ENCODE peak calls at places on chromosome 10, in eight cellular contexts. O, C, L, Z, N, W, G and D are unnamed samples. For H3K4me1, the result is how much of the 10 kb centered on the place peaks cover.

GRCh38 chr10:96850825-96851224 is 18.7 kb downstream of the LCOR start:
- DNase-seq in N (no peak), O (peak), W (no peak), G (no peak), L (no peak), C (no peak), Z (no peak), D (no peak)

GRCh38 chr10:84842593-84842992 is 514.2 kb downstream of the CCSER2 start:
- DNase-seq in W (no peak), C (no peak), G (no peak), O (no peak), N (no peak), L (no peak), Z (no peak), D (no peak)

GRCh38 chr10:76649723-76650127 is 987.9 kb downstream of the KCNMA1 start:
- DNase-seq in L (no peak), W (no peak), C (no peak), Z (no peak), O (no peak), G (peak), N (no peak), D (no peak)

GRCh38 chr10:74704629-74705360 is 121.6 kb upstream of the KAT6B start:
- DNase-seq in O (no peak), N (no peak), Z (no peak), W (no peak), C (no peak), L (no peak), G (no peak), D (no peak)

GRCh38 chr10:125007436-125007835 is 65.5 kb downstream of the ZRANB1 start:
- DNase-seq in C (no peak), Z (no peak), W (no peak), O (no peak), N (no peak), G (no peak), L (no peak), D (no peak)

GRCh38 chr10:48451969-48452878 is 145.7 kb downstream of the MAPK8 start:
- DNase-seq in G (no peak), Z (no peak), O (no peak), W (no peak), C (peak), L (peak), N (peak), D (no peak)

GRCh38 chr10:103765168-103765567 is 90.2 kb downstream of the SH3PXD2A start:
- DNase-seq in C (no peak), O (no peak), W (no peak), L (no peak), N (no peak), G (no peak), Z (no peak), D (peak)

GRCh38 chr10:43038783-43039628 is 37.9 kb upstream of the RET start:
- DNase-seq in W (no peak), Z (no peak), C (no peak), L (peak), N (no peak), G (no peak), O (no peak), D (peak)

GRCh38 chr10:12563489-12563888 is 214.1 kb downstream of the CAMK1D start:
- DNase-seq in Z (no peak), N (no peak), G (no peak), C (no peak), L (no peak), W (no peak), O (no peak), D (no peak)

GRCh38 chr10:34097682-34098081 is 717.4 kb downstream of the PARD3 start:
- DNase-seq in W (no peak), C (no peak), G (no peak), O (no peak), L (no peak), Z (no peak), N (no peak), D (no peak)

GRCh38 chr10:47397256-47397655 is 13.2 kb upstream of the ZNF488 start:
- DNase-seq in L (peak), W (no peak), Z (peak), O (no peak), G (no peak), N (no peak), C (no peak), D (no peak)

GRCh38 chr10:110034596-110034995 is 26.8 kb downstream of the ADD3 start:
- DNase-seq in W (no peak), Z (no peak), L (no peak), C (no peak), N (no peak), O (no peak), G (no peak), D (no peak)

GRCh38 chr10:72319416-72320254 is 35.1 kb downstream of the DNAJB12 start:
- DNase-seq in O (peak), C (peak), G (peak), N (peak), L (peak), W (peak), Z (peak), D (peak)

GRCh38 chr10:22615819-22616499 is 98.4 kb downstream of the PIP4K2A start:
- DNase-seq in C (peak), N (peak), G (peak), L (peak), Z (no peak), W (no peak), O (peak), D (peak)

GRCh38 chr10:124002391-124003069 is 90.9 kb downstream of the CHST15 start:
- DNase-seq in O (no peak), W (no peak), L (no peak), C (no peak), N (peak), Z (peak), G (peak), D (peak)

GRCh38 chr10:44045020-44045419 is 339.9 kb downstream of the CXCL12 start:
- DNase-seq in G (no peak), O (no peak), Z (peak), C (no peak), L (no peak), W (no peak), N (no peak), D (no peak)

GRCh38 chr10:133378251-133379096 is 588 bp upstream of the PAOX start:
- DNase-seq in W (peak), L (peak), C (peak), Z (no peak), O (peak), N (peak), G (peak), D (peak)

GRCh38 chr10:15715619-15716227 is 4.0 kb downstream of the ITGA8 start:
- DNase-seq in N (no peak), G (no peak), C (no peak), W (peak), Z (no peak), L (no peak), O (no peak), D (no peak)

GRCh38 chr10:19546224-19546623 is 270.0 kb upstream of the PLXDC2 start:
- DNase-seq in G (no peak), Z (no peak), O (no peak), N (no peak), C (no peak), W (no peak), L (no peak), D (no peak)

GRCh38 chr10:88474884-88475844 is 108.0 kb downstream of the RNLS start:
- DNase-seq in Z (no peak), L (peak), G (peak), N (no peak), W (peak), C (no peak), O (peak), D (no peak)

GRCh38 chr10:79444243-79445119 is 943 bp downstream of the ZCCHC24 start:
- DNase-seq in C (peak), O (peak), Z (peak), N (peak), L (peak), W (peak), G (peak), D (peak)

GRCh38 chr10:61821153-61821552 is 80.3 kb upstream of the ARID5B start:
- DNase-seq in O (no peak), N (no peak), C (no peak), L (no peak), W (no peak), Z (no peak), G (no peak), D (no peak)

GRCh38 chr10:43013065-43013464 is 63.8 kb upstream of the RET start:
- DNase-seq in L (no peak), G (no peak), C (no peak), Z (no peak), W (no peak), O (no peak), N (no peak), D (no peak)

GRCh38 chr10:37854606-37855005 is 2.8 kb downstream of the ZNF248 start:
- DNase-seq in N (no peak), C (no peak), Z (no peak), G (no peak), O (no peak), L (no peak), W (no peak), D (no peak)

GRCh38 chr10:70602665-70603438 is at the start of gene PRF1:
- DNase-seq in W (no peak), O (peak), N (peak), G (no peak), Z (peak), C (peak), L (peak), D (no peak)

GRCh38 chr10:89390875-89391576 is 1.4 kb upstream of the IFIT1 start:
- DNase-seq in Z (peak), N (no peak), L (no peak), O (no peak), C (no peak), W (no peak), G (no peak), D (no peak)

GRCh38 chr10:110138197-110138812 is 69.1 kb upstream of the MXI1 start:
- DNase-seq in O (no peak), L (no peak), G (no peak), C (no peak), W (no peak), N (no peak), Z (no peak), D (no peak)

GRCh38 chr10:78413294-78414055 is 379.8 kb downstream of the RPS24 start:
- DNase-seq in G (peak), L (peak), O (no peak), W (no peak), C (no peak), Z (no peak), N (no peak), D (no peak)

GRCh38 chr10:129778571-129778970 is 185.5 kb downstream of the EBF3 start:
- DNase-seq in W (no peak), G (no peak), N (peak), Z (no peak), L (no peak), O (no peak), C (no peak), D (no peak)

GRCh38 chr10:104022020-104022419 is 55.1 kb downstream of the SLK start:
- DNase-seq in C (no peak), G (no peak), N (no peak), L (no peak), O (no peak), W (no peak), Z (no peak), D (no peak)

GRCh38 chr10:12902135-12902572 is 99.4 kb downstream of the CCDC3 start:
- DNase-seq in O (no peak), N (no peak), G (no peak), W (peak), L (peak), Z (peak), C (no peak), D (peak)

GRCh38 chr10:16986406-16987128 is 143.0 kb downstream of the CUBN start:
- DNase-seq in W (no peak), N (no peak), G (no peak), L (no peak), O (no peak), C (no peak), Z (no peak), D (no peak)

DNA sequence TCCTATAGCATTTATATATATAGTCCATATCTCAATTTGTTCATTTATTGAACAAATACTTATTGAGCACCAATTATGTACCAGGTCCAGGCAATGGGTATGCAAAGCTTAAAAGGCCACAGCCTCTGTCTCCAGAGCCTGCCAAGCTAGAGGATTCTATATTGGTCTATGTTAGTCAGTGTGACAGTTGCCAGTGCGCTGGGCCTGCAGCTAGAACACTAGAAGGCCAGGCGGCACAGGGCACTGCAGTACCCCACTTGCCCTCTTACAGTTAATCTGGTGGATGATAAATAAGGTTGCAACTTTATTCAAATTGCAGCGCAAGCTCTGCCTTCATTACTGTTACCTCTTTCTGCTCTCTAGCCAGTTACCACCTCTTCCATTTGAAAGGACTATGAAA is 68.8 kb downstream of the PPP1R3C start:
- DNase-seq in L (no peak), O (peak), W (no peak), Z (no peak), C (no peak), N (no peak), G (no peak), D (no peak)
- H3K4me1 ChIP-seq in L (under half), O (under half), W (under half), Z (under half), C (under half), N (under half), G (under half), D (under half)

DNA sequence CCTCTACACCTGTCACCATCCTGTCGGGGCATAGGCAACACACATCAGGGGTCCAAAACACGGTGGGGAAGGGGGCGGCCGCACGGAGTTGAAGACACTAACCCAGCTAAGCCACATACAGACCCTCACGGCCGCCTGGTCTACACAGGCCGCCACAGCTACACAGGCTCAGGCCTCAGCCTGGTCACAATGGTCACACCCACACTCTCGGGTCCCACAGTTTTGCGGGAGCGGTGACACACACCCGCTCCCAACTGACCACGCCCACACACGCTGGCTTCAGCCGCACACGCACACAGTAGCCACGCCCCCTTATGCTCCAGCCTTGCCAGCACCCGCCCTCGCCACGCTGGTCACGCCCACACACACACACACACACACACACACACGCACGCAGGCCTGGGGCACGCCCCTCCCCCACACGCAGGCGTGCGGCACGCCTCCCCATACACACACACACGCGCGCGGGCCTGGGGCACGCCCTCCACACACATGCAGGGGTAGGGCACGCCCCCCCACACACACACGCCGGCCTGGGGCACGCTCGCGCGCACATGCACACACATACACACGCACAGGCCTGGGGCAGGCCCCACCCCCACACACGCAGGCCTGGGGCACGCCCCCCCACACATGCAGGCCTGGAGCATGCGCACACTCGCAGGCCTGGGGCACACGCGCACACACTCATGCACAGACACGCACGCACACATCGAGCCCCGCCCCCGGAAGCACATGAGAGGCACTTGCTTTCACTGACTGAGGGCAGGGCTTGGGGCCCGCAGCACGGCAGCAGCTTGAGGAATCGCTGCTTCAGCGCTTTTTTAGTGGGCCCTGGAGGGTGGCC is 12.3 kb upstream of the OGA start:
- DNase-seq in L (peak), C (peak), Z (no peak), O (peak), G (peak), N (peak), W (peak), D (peak)
- TF ChIP-seq POLR2A in L (peak), C (no peak), Z (no peak), O (no peak), G (no peak), N (no peak), W (no peak), D (no peak)

GRCh38 chr10:93219347-93219746 is 145.7 kb downstream of the CYP26A1 start:
- DNase-seq in N (no peak), L (no peak), Z (no peak), W (no peak), C (no peak), G (no peak), O (no peak), D (no peak)
- H3K4me3 ChIP-seq in N (no peak), L (no peak), Z (no peak), W (no peak), C (no peak), G (no peak), O (no peak), D (no peak)

DNA sequence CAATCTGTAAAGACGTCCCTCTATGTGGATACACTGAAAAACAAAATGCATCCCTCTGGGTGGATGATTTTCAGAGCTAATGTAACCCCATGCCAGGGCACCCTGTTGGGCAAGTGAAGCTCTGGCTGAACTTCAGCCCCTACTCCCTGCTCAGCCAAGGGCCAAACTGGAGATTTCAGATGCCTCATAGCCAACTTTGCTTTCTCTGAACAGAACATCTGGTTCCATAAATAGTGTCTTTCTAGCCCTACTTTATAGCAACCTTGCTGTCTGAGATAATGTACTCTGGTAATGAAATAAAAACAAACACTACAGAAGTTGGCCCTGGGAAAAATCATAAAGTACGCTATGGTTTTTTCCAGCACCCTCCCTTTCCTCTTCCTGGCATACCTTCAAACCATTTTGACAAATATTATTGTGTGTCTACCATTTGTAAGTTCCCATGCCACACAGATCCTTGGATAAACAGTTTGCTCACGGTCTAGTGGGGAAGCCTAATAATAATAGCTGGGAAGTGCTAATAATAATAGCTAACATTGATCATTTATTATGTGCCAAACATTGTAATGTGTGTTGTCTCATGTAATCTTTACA is 3.4 kb downstream of the ENTPD1 start:
- DNase-seq in W (no peak), N (no peak), Z (no peak), C (no peak), O (no peak), L (no peak), G (no peak), D (no peak)
- H3K4me1 ChIP-seq in W (under half), N (under half), Z (under half), C (under half), O (under half), L (under half), G (under half), D (under half)

DNA sequence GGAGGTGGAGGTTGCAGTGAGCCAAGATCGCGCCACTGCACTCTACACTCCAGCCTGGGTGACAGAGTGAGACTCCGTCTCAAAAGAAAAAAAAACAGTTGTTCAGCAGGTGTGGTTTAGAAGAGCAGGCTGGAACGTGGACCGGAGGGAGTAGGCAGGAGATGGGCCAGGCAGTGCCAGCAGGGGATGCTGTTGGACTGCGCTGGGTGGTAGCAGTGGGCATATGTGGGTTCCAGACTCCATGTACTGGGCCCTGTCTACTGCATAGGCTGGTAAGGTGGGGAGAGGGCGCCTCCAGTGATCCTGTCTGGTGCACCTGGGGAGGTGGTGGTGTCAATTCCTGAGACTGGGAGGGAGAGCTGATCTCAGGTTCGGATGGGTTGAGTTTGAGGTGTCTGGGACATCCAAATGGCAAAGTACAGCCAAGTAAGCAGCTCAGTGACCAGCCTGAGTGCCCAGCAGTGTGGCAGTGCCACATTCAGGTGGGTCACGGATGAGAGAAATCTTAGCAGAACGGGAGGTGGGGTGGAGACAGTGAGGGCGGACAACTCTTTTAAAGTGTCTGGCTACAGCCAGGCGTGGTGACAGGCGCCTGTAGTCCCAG is 25.9 kb downstream of the SFXN4 start:
- DNase-seq in N (peak), L (peak), Z (no peak), W (peak), G (no peak), O (no peak), C (no peak), D (peak)
- TF ChIP-seq POLR2A in N (no peak), L (no peak), Z (no peak), W (no peak), G (no peak), O (no peak), C (no peak), D (no peak)